ENCODE peak calls at places on chromosomes 12 and 14, in five cellular contexts. U, X, R, H and Q are unnamed samples.

GRCh38 chr14:60859525-60859924 is 121.4 kb downstream of the TRMT5 start:
- DNase-seq in U (no peak), X (no peak), R (no peak), H (no peak), Q (no peak)

GRCh38 chr14:72863216-72864006 is 30.5 kb downstream of the DPF3 start:
- DNase-seq in U (no peak), X (peak; percentile 27), R (no peak), H (no peak), Q (no peak)

GRCh38 chr12:113720629-113721028 is 245.5 kb downstream of the RBM19 start:
- DNase-seq in U (no peak), X (no peak), R (no peak), H (no peak), Q (no peak)

GRCh38 chr12:112868459-112869041 is 38.2 kb upstream of the OAS1 start:
- DNase-seq in U (peak; percentile 34), X (no peak), R (no peak), H (no peak), Q (no peak)

GRCh38 chr14:21267886-21268611 is 1.2 kb downstream of the HNRNPC start:
- DNase-seq in U (no peak), X (no peak), R (no peak), H (no peak), Q (no peak)

GRCh38 chr14:89757313-89757939 is 197.1 kb downstream of the EFCAB11 start:
- DNase-seq in U (no peak), X (no peak), R (no peak), H (no peak), Q (no peak)

GRCh38 chr12:131136539-131136872 is 182.8 kb downstream of the ADGRD1 start:
- DNase-seq in U (no peak), X (no peak), R (no peak), H (no peak), Q (no peak)

GRCh38 chr12:58286353-58286752 is 345.0 kb downstream of the ATP23 start:
- DNase-seq in U (no peak), X (no peak), R (no peak), H (no peak), Q (no peak)

GRCh38 chr12:82025462-82025861 is 266.3 kb upstream of the PPFIA2 start:
- DNase-seq in U (no peak), X (no peak), R (no peak), H (no peak), Q (no peak)

GRCh38 chr12:2339022-2339431 is 286.2 kb downstream of the CACNA1C start:
- DNase-seq in U (no peak), X (no peak), R (no peak), H (no peak), Q (peak; percentile 45)

GRCh38 chr12:9669534-9669933 is at the start of gene CLEC2D:
- DNase-seq in U (no peak), X (no peak), R (no peak), H (no peak), Q (no peak)

GRCh38 chr12:100248886-100249285 is 18.0 kb downstream of the DEPDC4 start:
- DNase-seq in U (no peak), X (no peak), R (no peak), H (no peak), Q (no peak)

GRCh38 chr14:101114726-101115481 is 211.4 kb upstream of the RTL1 start:
- DNase-seq in U (no peak), X (no peak), R (no peak), H (no peak), Q (no peak)

GRCh38 chr12:50764116-50764860 is 387 bp downstream of the ATF1 start:
- DNase-seq in U (peak; percentile 79), X (no peak), R (peak; percentile 81), H (peak; percentile 75), Q (no peak)

GRCh38 chr14:25034803-25035681 is 14.9 kb downstream of the STXBP6 start:
- DNase-seq in U (peak; percentile 65), X (no peak), R (no peak), H (no peak), Q (no peak)

GRCh38 chr12:110079477-110080400 is 31.4 kb upstream of the C12orf76 start:
- DNase-seq in U (no peak), X (no peak), R (peak; percentile 52), H (peak; percentile 64), Q (no peak)

GRCh38 chr14:103846569-103847438 is 571 bp downstream of the PPP1R13B start:
- DNase-seq in U (no peak), X (no peak), R (peak; percentile 33), H (peak; percentile 75), Q (no peak)

GRCh38 chr12:42946776-42947435 is 357.4 kb upstream of the PRICKLE1 start:
- DNase-seq in U (no peak), X (no peak), R (no peak), H (no peak), Q (no peak)

GRCh38 chr12:114760151-114760877 is 76.3 kb upstream of the TBX3 start:
- DNase-seq in U (no peak), X (no peak), R (no peak), H (no peak), Q (no peak)

GRCh38 chr14:68911594-68912227 is 67.4 kb downstream of the ACTN1 start:
- DNase-seq in U (peak; percentile 61), X (peak; percentile 49), R (peak; percentile 49), H (peak; percentile 75), Q (no peak)

GRCh38 chr12:14845350-14845750 is 2.0 kb upstream of the ART4 start:
- DNase-seq in U (peak; percentile 72), X (no peak), R (peak; percentile 14), H (no peak), Q (no peak)